ENCODE peak calls at places on chromosomes 12 and 14, in five cellular contexts. H, Z, M, N and E are unnamed samples.

GRCh38 chr12:109758406-109759075 is 44.9 kb downstream of the FAM222A start:
- DNase-seq in H (no peak), Z (no peak), M (peak), N (no peak), E (no peak)

GRCh38 chr14:35336171-35337073 is 44.2 kb downstream of the PSMA6 start:
- DNase-seq in H (no peak), Z (no peak), M (peak), N (peak), E (peak)

GRCh38 chr14:54625158-54625557 is 58.2 kb downstream of the SAMD4A start:
- DNase-seq in H (peak), Z (no peak), M (no peak), N (peak), E (no peak)

GRCh38 chr14:26427059-26427458 is 170.8 kb downstream of the NOVA1 start:
- DNase-seq in H (peak), Z (no peak), M (no peak), N (peak), E (peak)

GRCh38 chr12:26821212-26821701 is 11.7 kb downstream of the ITPR2 start:
- DNase-seq in H (peak), Z (no peak), M (no peak), N (peak), E (no peak)

GRCh38 chr12:122643207-122643805 is 59.9 kb downstream of the HCAR2 start:
- DNase-seq in H (no peak), Z (no peak), M (no peak), N (no peak), E (peak)

GRCh38 chr14:105931808-105932483 is 405.6 kb downstream of the TMEM121 start:
- DNase-seq in H (no peak), Z (no peak), M (peak), N (no peak), E (no peak)

GRCh38 chr12:52346596-52346995 is 20.7 kb downstream of the KRT85 start:
- DNase-seq in H (no peak), Z (no peak), M (no peak), N (no peak), E (no peak)

GRCh38 chr12:47133981-47134380 is 54.2 kb upstream of the AMIGO2 start:
- DNase-seq in H (peak), Z (no peak), M (no peak), N (no peak), E (no peak)

GRCh38 chr12:123879691-123880090 is 92.9 kb downstream of the CCDC92 start:
- DNase-seq in H (no peak), Z (no peak), M (no peak), N (no peak), E (no peak)

GRCh38 chr14:64778114-64778754 is 74.0 kb downstream of the PLEKHG3 start:
- DNase-seq in H (no peak), Z (no peak), M (no peak), N (no peak), E (no peak)

GRCh38 chr14:22715186-22715812 is 51.2 kb upstream of the OXA1L start:
- DNase-seq in H (no peak), Z (no peak), M (no peak), N (no peak), E (no peak)

GRCh38 chr12:1204581-1205121 is 213.6 kb downstream of the ERC1 start:
- DNase-seq in H (peak), Z (no peak), M (no peak), N (peak), E (no peak)

GRCh38 chr12:23899434-23899833 is 50.0 kb downstream of the SOX5 start:
- DNase-seq in H (no peak), Z (no peak), M (no peak), N (no peak), E (no peak)

GRCh38 chr14:28308727-28309126 is 457.9 kb upstream of the FOXG1 start:
- DNase-seq in H (no peak), Z (no peak), M (no peak), N (peak), E (peak)

GRCh38 chr14:21092147-21093011 is 6.1 kb downstream of the ZNF219 start:
- DNase-seq in H (peak), Z (peak), M (peak), N (peak), E (no peak)

GRCh38 chr14:36502558-36503508 is 17.2 kb downstream of the NKX2-1 start:
- DNase-seq in H (no peak), Z (no peak), M (no peak), N (no peak), E (no peak)

GRCh38 chr12:14841761-14842160 is 1.6 kb downstream of the ART4 start:
- DNase-seq in H (peak), Z (no peak), M (peak), N (peak), E (no peak)

GRCh38 chr14:93749081-93749430 is 39.2 kb downstream of the PRIMA1 start:
- DNase-seq in H (no peak), Z (peak), M (no peak), N (no peak), E (no peak)
- H3K4me3 ChIP-seq in H (no peak), Z (no peak), M (no peak), N (no peak), E (no peak)

GRCh38 chr12:111769599-111769998 is 2.9 kb downstream of the ALDH2 start:
- DNase-seq in H (no peak), Z (no peak), M (no peak), N (no peak), E (no peak)

GRCh38 chr12:111764120-111764821 is 2.5 kb upstream of the ALDH2 start:
- DNase-seq in H (peak), Z (no peak), M (no peak), N (no peak), E (no peak)

GRCh38 chr12:111766608-111767361 is at the start of gene ALDH2:
- DNase-seq in H (peak), Z (peak), M (peak), N (peak), E (no peak)

GRCh38 chr12:111767362-111768158 is 827 bp downstream of the ALDH2 start:
- DNase-seq in H (peak), Z (no peak), M (peak), N (no peak), E (no peak)

DNA sequence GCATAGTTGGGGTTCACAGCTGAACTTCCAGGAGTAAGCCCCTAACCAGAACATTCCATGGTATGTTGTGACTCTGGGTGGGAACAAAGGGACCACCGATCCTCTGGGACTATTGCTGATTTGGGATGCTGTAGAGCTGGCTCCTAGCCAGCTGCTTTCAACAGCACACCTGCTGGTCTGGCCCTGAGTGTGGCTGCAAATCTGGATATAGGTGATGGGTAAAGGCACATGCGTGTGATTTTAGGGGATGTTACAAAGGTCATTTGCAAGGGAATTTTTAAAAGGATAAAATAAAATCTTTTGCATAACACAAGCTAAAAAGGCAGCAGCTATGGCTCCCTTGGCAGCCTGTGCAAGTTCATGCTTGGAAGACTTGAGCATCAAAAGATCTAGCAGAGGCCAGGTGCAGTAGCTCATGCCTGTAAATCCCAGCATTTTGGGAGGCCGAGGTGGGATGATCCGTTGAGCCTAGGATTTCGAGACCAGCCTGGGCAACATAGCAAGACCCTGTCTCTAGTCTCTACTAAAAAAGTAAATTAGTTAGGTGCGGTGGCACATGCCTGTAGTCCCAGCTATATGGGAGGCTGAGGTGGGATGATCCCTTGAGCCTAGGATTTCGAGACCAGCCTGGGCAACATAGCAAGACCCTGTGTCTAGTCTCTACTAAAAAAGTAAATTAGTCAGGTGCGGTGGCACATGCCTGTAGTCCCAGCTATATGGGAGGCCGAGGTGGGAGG is 1.6 kb downstream of the ALDH2 start:
- DNase-seq in H (no peak), Z (no peak), M (no peak), N (no peak), E (no peak)
- H3K4me3 ChIP-seq in H (no peak), Z (no peak), M (peak), N (no peak), E (no peak)

GRCh38 chr14:24377660-24378059 is 9.7 kb downstream of the NFATC4 start:
- DNase-seq in H (no peak), Z (no peak), M (no peak), N (no peak), E (no peak)

GRCh38 chr14:24378981-24379906 is 11.3 kb downstream of the NFATC4 start:
- DNase-seq in H (no peak), Z (no peak), M (no peak), N (no peak), E (no peak)

GRCh38 chr14:24378327-24378726 is 10.3 kb downstream of the NFATC4 start:
- DNase-seq in H (no peak), Z (no peak), M (no peak), N (no peak), E (no peak)

GRCh38 chr14:24377126-24377525 is 9.1 kb downstream of the NFATC4 start:
- DNase-seq in H (no peak), Z (no peak), M (no peak), N (no peak), E (no peak)

GRCh38 chr14:24376448-24377070 is 8.6 kb downstream of the NFATC4 start:
- DNase-seq in H (no peak), Z (no peak), M (no peak), N (no peak), E (no peak)
- H3K4me3 ChIP-seq in H (no peak), Z (peak), M (no peak), N (no peak), E (no peak)

DNA sequence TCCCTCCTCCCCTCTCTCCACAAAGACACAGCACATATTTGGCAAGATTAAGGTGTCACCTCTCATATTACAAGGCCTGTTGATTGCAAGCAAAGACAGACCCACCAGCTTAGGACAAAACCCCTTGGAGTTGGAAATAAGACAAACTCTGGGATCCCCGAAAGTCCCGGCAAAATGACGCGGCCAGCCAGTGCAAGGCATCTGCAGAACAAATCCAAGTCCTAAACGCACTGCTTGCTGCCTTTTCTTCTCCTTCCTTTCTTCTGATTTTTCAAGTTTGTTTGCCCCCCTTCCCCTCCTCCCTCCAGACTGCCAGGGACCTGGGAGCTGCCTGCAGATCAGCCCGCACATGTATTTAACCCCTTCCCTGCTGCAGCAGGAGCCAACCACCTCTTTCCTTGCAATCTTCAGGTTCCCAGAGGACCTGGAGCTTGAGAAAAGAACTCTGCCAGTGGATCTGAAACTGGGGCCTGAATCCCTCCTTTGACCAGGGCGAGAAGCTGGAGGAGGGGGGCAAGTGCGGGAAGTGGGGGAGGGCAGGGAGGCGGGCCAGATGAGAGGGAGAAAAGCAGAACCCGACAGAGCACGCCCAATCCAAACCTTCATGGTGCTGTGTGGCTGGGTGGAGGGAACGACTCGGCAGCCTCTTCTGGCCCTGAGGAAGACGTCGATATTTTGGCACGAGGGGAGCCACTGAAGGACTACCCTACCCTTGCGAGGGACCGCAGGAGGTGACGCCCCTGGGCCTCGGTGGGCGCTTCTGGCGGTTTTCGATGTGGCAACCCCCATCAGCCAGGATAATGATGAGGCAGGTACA is 2.0 kb upstream of the NTF3 start:
- DNase-seq in H (no peak), Z (peak), M (no peak), N (no peak), E (no peak)
- H3K4me3 ChIP-seq in H (no peak), Z (peak), M (peak), N (no peak), E (no peak)

DNA sequence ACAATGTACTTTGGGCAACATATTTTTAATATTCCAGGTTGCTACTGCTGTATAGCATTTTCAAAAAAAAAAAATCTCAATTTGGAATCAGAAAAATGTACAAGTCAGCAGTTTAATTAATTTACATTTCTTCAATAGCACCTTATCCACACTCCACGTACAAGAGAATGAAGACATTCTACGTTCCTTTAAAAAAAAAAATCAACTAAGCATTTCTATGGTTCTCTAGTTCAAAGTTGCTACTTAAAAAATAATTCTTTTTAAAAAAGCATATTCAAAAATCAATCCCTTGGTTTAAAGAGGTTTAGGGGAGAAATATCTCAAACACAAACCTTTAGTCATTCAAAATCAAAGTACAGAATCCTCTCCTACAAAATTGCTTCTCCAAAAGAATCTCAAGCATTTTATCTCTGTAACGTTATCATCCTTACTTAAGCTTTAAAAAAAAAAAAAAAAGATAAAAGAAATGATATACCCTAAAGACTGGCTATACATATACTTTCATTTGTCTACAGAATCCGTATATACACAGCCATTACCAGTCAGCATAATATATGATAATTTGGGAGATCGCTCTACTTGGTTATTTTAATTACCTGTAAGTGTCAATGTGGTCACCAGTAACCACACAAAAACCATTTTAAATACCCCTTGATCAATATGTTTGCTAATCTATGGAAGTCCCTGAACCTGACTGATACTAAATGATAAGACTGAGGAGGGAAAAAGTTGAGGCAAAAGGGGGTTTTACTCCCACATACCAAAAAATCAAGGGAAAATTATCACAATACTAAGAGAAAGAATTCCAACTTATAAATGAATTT is 2.7 kb downstream of the MED13L start:
- DNase-seq in H (no peak), Z (no peak), M (no peak), N (no peak), E (no peak)
- H3K4me3 ChIP-seq in H (peak), Z (no peak), M (peak), N (peak), E (peak)

GRCh38 chr12:53964315-53964713 is 8.6 kb upstream of the HOXC11 start:
- DNase-seq in H (no peak), Z (no peak), M (no peak), N (no peak), E (no peak)
- H3K4me3 ChIP-seq in H (no peak), Z (no peak), M (no peak), N (no peak), E (peak)

GRCh38 chr14:68822964-68823363 is 30.1 kb upstream of the ZFP36L1 start:
- DNase-seq in H (no peak), Z (no peak), M (no peak), N (no peak), E (no peak)
- H3K4me3 ChIP-seq in H (no peak), Z (no peak), M (no peak), N (no peak), E (no peak)

GRCh38 chr12:89348894-89349669 is 3.2 kb downstream of the DUSP6 start:
- DNase-seq in H (peak), Z (no peak), M (no peak), N (peak), E (no peak)
- H3K4me3 ChIP-seq in H (peak), Z (no peak), M (peak), N (peak), E (peak)

DNA sequence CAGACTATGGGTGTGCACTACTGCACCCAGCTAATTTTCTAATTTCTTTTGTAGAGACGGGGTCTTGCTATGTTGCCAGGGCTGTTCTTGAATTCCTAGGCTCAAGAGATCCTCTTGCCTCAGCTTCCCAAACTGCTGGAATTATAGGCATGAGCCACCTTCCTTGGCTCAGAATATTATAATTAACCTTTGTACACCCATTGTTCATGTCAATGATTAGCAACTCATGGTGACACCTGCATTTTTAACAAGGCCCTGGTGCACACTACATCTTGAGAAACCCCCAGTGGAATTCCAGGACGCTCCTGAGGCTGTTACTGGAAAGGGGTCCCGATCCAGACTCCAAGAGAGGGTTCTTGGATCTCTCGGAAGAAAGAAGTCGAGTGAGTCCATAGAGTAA is 28.3 kb upstream of the CCDC63 start:
- DNase-seq in H (no peak), Z (no peak), M (no peak), N (no peak), E (no peak)
- H3K4me3 ChIP-seq in H (no peak), Z (no peak), M (no peak), N (no peak), E (no peak)